ENCODE peak calls at places on chromosomes 6 and 20, in ten cellular contexts. K, L, G, T, U, V, Z, M, J and H are unnamed samples.

GRCh38 chr20:45779011-45779915 is 12.4 kb downstream of the WFDC3 start:
- DNase-seq in T (no peak), G (peak; percentile 49), V (peak; percentile 100), J (peak; percentile 100), U (no peak), L (no peak), K (peak; percentile 99), Z (peak; percentile 92), M (no peak), H (peak; percentile 95)

GRCh38 chr20:55937283-55937682 is 68.0 kb downstream of the CBLN4 start:
- DNase-seq in M (no peak), G (no peak), L (no peak), U (no peak), J (no peak), T (no peak), V (no peak), K (no peak), Z (no peak), H (no peak)

GRCh38 chr20:50680106-50680960 is 11.0 kb downstream of the RIPOR3 start:
- DNase-seq in M (no peak), K (no peak), L (no peak), V (no peak), U (no peak), Z (peak; percentile 68), G (no peak), T (no peak), J (no peak), H (no peak)

GRCh38 chr20:8837396-8837795 is 231.5 kb upstream of the PLCB4 start:
- DNase-seq in J (peak; percentile 87), U (no peak), K (no peak), V (peak; percentile 73), T (no peak), M (no peak), G (no peak), Z (no peak), L (no peak), H (no peak)

GRCh38 chr20:35515949-35516645 is 13.4 kb downstream of the C20orf173 start:
- DNase-seq in T (no peak), M (no peak), U (no peak), V (peak; percentile 93), G (no peak), L (no peak), Z (peak; percentile 80), J (peak; percentile 86), K (peak; percentile 43), H (no peak)

GRCh38 chr6:133756046-133756445 is 132.9 kb upstream of the TCF21 start:
- DNase-seq in M (no peak), J (peak; percentile 54), U (no peak), Z (no peak), T (no peak), K (no peak), V (no peak), G (no peak), L (no peak), H (no peak)

GRCh38 chr6:33247977-33248642 is 23.6 kb downstream of the VPS52 start:
- DNase-seq in Z (peak; percentile 83), G (peak; percentile 87), L (peak; percentile 89), U (peak; percentile 88), K (peak; percentile 83), J (peak; percentile 89), T (peak; percentile 78), V (peak; percentile 87), M (peak; percentile 96), H (peak; percentile 95)

GRCh38 chr20:2750343-2751251 is 49.8 kb downstream of the CPXM1 start:
- DNase-seq in G (no peak), K (no peak), Z (no peak), M (no peak), U (no peak), T (peak; percentile 23), L (no peak), V (no peak), J (peak; percentile 44), H (peak; percentile 83)

GRCh38 chr20:36270744-36271638 is 34.7 kb downstream of the AAR2 start:
- DNase-seq in U (no peak), K (no peak), G (no peak), Z (no peak), T (no peak), L (no peak), J (no peak), M (no peak), V (no peak), H (no peak)

GRCh38 chr20:46708172-46708860 is 1.1 kb upstream of the SLC2A10 start:
- DNase-seq in L (no peak), Z (no peak), T (no peak), J (no peak), V (no peak), M (no peak), K (no peak), U (no peak), G (no peak), H (no peak)

GRCh38 chr6:12827921-12828320 is 111.4 kb downstream of the PHACTR1 start:
- DNase-seq in M (no peak), L (no peak), U (no peak), K (no peak), G (no peak), T (no peak), V (no peak), Z (no peak), J (no peak), H (no peak)

GRCh38 chr20:25484224-25484846 is 76.9 kb downstream of the GINS1 start:
- DNase-seq in K (no peak), L (no peak), G (no peak), V (no peak), J (no peak), T (no peak), Z (no peak), U (no peak), M (no peak), H (no peak)

GRCh38 chr20:18647777-18648176 is 59.9 kb downstream of the DTD1 start:
- DNase-seq in Z (no peak), M (no peak), L (no peak), T (no peak), K (no peak), V (no peak), G (no peak), U (no peak), J (no peak), H (no peak)

GRCh38 chr6:17580518-17581048 is 19.5 kb upstream of the FAM8A1 start:
- DNase-seq in K (no peak), G (peak; percentile 29), T (peak; percentile 6), J (peak; percentile 57), M (peak; percentile 11), U (no peak), V (no peak), L (no peak), Z (peak; percentile 63), H (no peak)

GRCh38 chr20:35279040-35279439 is 1.1 kb upstream of the MMP24OS start:
- DNase-seq in U (no peak), J (no peak), T (no peak), V (no peak), L (no peak), Z (no peak), K (no peak), G (no peak), M (no peak), H (no peak)

GRCh38 chr6:26555505-26556262 is 17.5 kb downstream of the HMGN4 start:
- DNase-seq in U (no peak), T (no peak), G (no peak), Z (no peak), L (no peak), M (no peak), V (peak; percentile 6), J (peak; percentile 48), K (no peak), H (no peak)

GRCh38 chr20:37195018-37195417 is 15.7 kb upstream of the MROH8 start:
- DNase-seq in L (no peak), M (no peak), U (no peak), G (no peak), Z (no peak), J (no peak), V (no peak), K (no peak), T (no peak), H (no peak)

GRCh38 chr20:22582386-22582959 is 1.9 kb downstream of the FOXA2 start:
- DNase-seq in T (no peak), M (no peak), J (no peak), V (no peak), Z (no peak), L (no peak), U (no peak), G (no peak), K (no peak), H (no peak)

GRCh38 chr6:47109281-47109680 is 67.1 kb upstream of the ADGRF1 start:
- DNase-seq in U (no peak), L (no peak), M (no peak), V (no peak), G (no peak), T (no peak), J (no peak), K (no peak), Z (no peak), H (no peak)

GRCh38 chr6:123044341-123044860 is 48.4 kb downstream of the CLVS2 start:
- DNase-seq in V (no peak), T (no peak), Z (no peak), L (no peak), K (no peak), M (no peak), G (no peak), U (no peak), J (no peak), H (no peak)

GRCh38 chr6:136471372-136471771 is 78.8 kb downstream of the MAP7 start:
- DNase-seq in U (no peak), L (no peak), T (no peak), K (no peak), M (no peak), G (no peak), V (peak; percentile 4), J (no peak), Z (peak; percentile 25), H (no peak)

GRCh38 chr20:57564951-57565642 is 4.2 kb downstream of the PCK1 start:
- DNase-seq in J (no peak), G (no peak), K (no peak), V (no peak), M (no peak), L (no peak), T (no peak), U (no peak), Z (no peak), H (no peak)

GRCh38 chr6:155349129-155349528 is 34.8 kb upstream of the TFB1M start:
- DNase-seq in L (no peak), V (no peak), U (no peak), J (peak; percentile 31), K (no peak), M (no peak), Z (no peak), T (no peak), G (no peak), H (no peak)

GRCh38 chr6:158377866-158378265 is 65.6 kb downstream of the TULP4 start:
- DNase-seq in G (no peak), L (no peak), T (no peak), V (no peak), K (no peak), J (peak; percentile 53), Z (no peak), M (no peak), U (no peak), H (no peak)

GRCh38 chr20:16475225-16475624 is 98.0 kb downstream of the KIF16B start:
- DNase-seq in M (no peak), G (no peak), J (no peak), T (no peak), L (no peak), Z (no peak), K (no peak), U (no peak), V (no peak), H (no peak)

GRCh38 chr20:57414867-57415592 is 23.8 kb downstream of the RBM38 start:
- DNase-seq in K (no peak), L (no peak), G (no peak), U (no peak), T (no peak), M (no peak), Z (no peak), V (peak; percentile 51), J (peak; percentile 26), H (no peak)